ENCODE peak calls at places on chromosomes 12 and 14, in nine cellular contexts. One of them, this sample, is unnamed.

GRCh38 chr12:2411586-2412304 is 359.0 kb downstream of the CACNA1C start:
- DNase-seq in activated CD8-positive, alpha-beta T cell treated with anti-CD3 and anti-CD28 coated beads for 36 hours: no peak
- DNase-seq in stimulated activated CD8-positive, alpha-beta memory T cell treated with anti-CD3 and anti-CD28 coated beads, Interleukin-4, amount 100 ng/mL, for 1 hour: no peak
- DNase-seq in NCI-H1417: no peak
- DNase-seq in hepatic stellate cell: no peak
- DNase-seq in neural crest cell: no peak
- DNase-seq in A549: no peak
- DNase-seq in trophoblast cell: no peak
- DNase-seq in stimulated activated CD4-positive, alpha-beta T cell treated with anti-CD3 and anti-CD28 coated beads, Interleukin-12 subunit alpha, Interleukin-12 subunit beta, amount 100 ng/mL, for 24 hours: no peak
- DNase-seq in this sample: no peak

GRCh38 chr14:75454963-75455546 is 27.2 kb downstream of the JDP2 start:
- DNase-seq in activated CD8-positive, alpha-beta T cell treated with anti-CD3 and anti-CD28 coated beads for 36 hours: no peak
- DNase-seq in stimulated activated CD8-positive, alpha-beta memory T cell treated with anti-CD3 and anti-CD28 coated beads, Interleukin-4, amount 100 ng/mL, for 1 hour: no peak
- DNase-seq in NCI-H1417: peak
- DNase-seq in hepatic stellate cell: peak
- DNase-seq in neural crest cell: no peak
- DNase-seq in A549: peak
- DNase-seq in trophoblast cell: peak
- DNase-seq in stimulated activated CD4-positive, alpha-beta T cell treated with anti-CD3 and anti-CD28 coated beads, Interleukin-12 subunit alpha, Interleukin-12 subunit beta, amount 100 ng/mL, for 24 hours: no peak
- DNase-seq in this sample: no peak

GRCh38 chr12:14278294-14278953 is 87.1 kb upstream of the ATF7IP start:
- DNase-seq in activated CD8-positive, alpha-beta T cell treated with anti-CD3 and anti-CD28 coated beads for 36 hours: no peak
- DNase-seq in stimulated activated CD8-positive, alpha-beta memory T cell treated with anti-CD3 and anti-CD28 coated beads, Interleukin-4, amount 100 ng/mL, for 1 hour: no peak
- DNase-seq in NCI-H1417: no peak
- DNase-seq in hepatic stellate cell: no peak
- DNase-seq in neural crest cell: no peak
- DNase-seq in A549: no peak
- DNase-seq in trophoblast cell: no peak
- DNase-seq in stimulated activated CD4-positive, alpha-beta T cell treated with anti-CD3 and anti-CD28 coated beads, Interleukin-12 subunit alpha, Interleukin-12 subunit beta, amount 100 ng/mL, for 24 hours: no peak
- DNase-seq in this sample: no peak

GRCh38 chr14:51228890-51229289 is 11.2 kb upstream of the TMX1 start:
- DNase-seq in activated CD8-positive, alpha-beta T cell treated with anti-CD3 and anti-CD28 coated beads for 36 hours: no peak
- DNase-seq in stimulated activated CD8-positive, alpha-beta memory T cell treated with anti-CD3 and anti-CD28 coated beads, Interleukin-4, amount 100 ng/mL, for 1 hour: no peak
- DNase-seq in NCI-H1417: peak
- DNase-seq in hepatic stellate cell: no peak
- DNase-seq in neural crest cell: no peak
- DNase-seq in A549: no peak
- DNase-seq in trophoblast cell: no peak
- DNase-seq in stimulated activated CD4-positive, alpha-beta T cell treated with anti-CD3 and anti-CD28 coated beads, Interleukin-12 subunit alpha, Interleukin-12 subunit beta, amount 100 ng/mL, for 24 hours: no peak
- DNase-seq in this sample: no peak

GRCh38 chr12:123389560-123390351 is 5.8 kb downstream of the KMT5A start:
- DNase-seq in activated CD8-positive, alpha-beta T cell treated with anti-CD3 and anti-CD28 coated beads for 36 hours: peak
- DNase-seq in stimulated activated CD8-positive, alpha-beta memory T cell treated with anti-CD3 and anti-CD28 coated beads, Interleukin-4, amount 100 ng/mL, for 1 hour: no peak
- DNase-seq in NCI-H1417: peak
- DNase-seq in hepatic stellate cell: peak
- DNase-seq in neural crest cell: peak
- DNase-seq in A549: no peak
- DNase-seq in trophoblast cell: peak
- DNase-seq in stimulated activated CD4-positive, alpha-beta T cell treated with anti-CD3 and anti-CD28 coated beads, Interleukin-12 subunit alpha, Interleukin-12 subunit beta, amount 100 ng/mL, for 24 hours: no peak
- DNase-seq in this sample: no peak

GRCh38 chr12:62784576-62784975 is 150.4 kb downstream of the PPM1H start:
- DNase-seq in activated CD8-positive, alpha-beta T cell treated with anti-CD3 and anti-CD28 coated beads for 36 hours: no peak
- DNase-seq in stimulated activated CD8-positive, alpha-beta memory T cell treated with anti-CD3 and anti-CD28 coated beads, Interleukin-4, amount 100 ng/mL, for 1 hour: no peak
- DNase-seq in NCI-H1417: no peak
- DNase-seq in hepatic stellate cell: no peak
- DNase-seq in neural crest cell: no peak
- DNase-seq in A549: no peak
- DNase-seq in trophoblast cell: no peak
- DNase-seq in stimulated activated CD4-positive, alpha-beta T cell treated with anti-CD3 and anti-CD28 coated beads, Interleukin-12 subunit alpha, Interleukin-12 subunit beta, amount 100 ng/mL, for 24 hours: no peak
- DNase-seq in this sample: no peak

GRCh38 chr12:96354844-96355534 is 45.2 kb downstream of the CDK17 start:
- DNase-seq in activated CD8-positive, alpha-beta T cell treated with anti-CD3 and anti-CD28 coated beads for 36 hours: no peak
- DNase-seq in stimulated activated CD8-positive, alpha-beta memory T cell treated with anti-CD3 and anti-CD28 coated beads, Interleukin-4, amount 100 ng/mL, for 1 hour: no peak
- DNase-seq in NCI-H1417: no peak
- DNase-seq in hepatic stellate cell: no peak
- DNase-seq in neural crest cell: no peak
- DNase-seq in A549: no peak
- DNase-seq in trophoblast cell: no peak
- DNase-seq in stimulated activated CD4-positive, alpha-beta T cell treated with anti-CD3 and anti-CD28 coated beads, Interleukin-12 subunit alpha, Interleukin-12 subunit beta, amount 100 ng/mL, for 24 hours: no peak
- DNase-seq in this sample: no peak

GRCh38 chr14:57244103-57244502 is 24.6 kb downstream of the EXOC5 start:
- DNase-seq in activated CD8-positive, alpha-beta T cell treated with anti-CD3 and anti-CD28 coated beads for 36 hours: no peak
- DNase-seq in stimulated activated CD8-positive, alpha-beta memory T cell treated with anti-CD3 and anti-CD28 coated beads, Interleukin-4, amount 100 ng/mL, for 1 hour: no peak
- DNase-seq in NCI-H1417: no peak
- DNase-seq in hepatic stellate cell: no peak
- DNase-seq in neural crest cell: no peak
- DNase-seq in A549: no peak
- DNase-seq in trophoblast cell: peak
- DNase-seq in stimulated activated CD4-positive, alpha-beta T cell treated with anti-CD3 and anti-CD28 coated beads, Interleukin-12 subunit alpha, Interleukin-12 subunit beta, amount 100 ng/mL, for 24 hours: no peak
- DNase-seq in this sample: no peak

GRCh38 chr14:89368490-89369477 is 48.2 kb downstream of the FOXN3 start:
- DNase-seq in activated CD8-positive, alpha-beta T cell treated with anti-CD3 and anti-CD28 coated beads for 36 hours: no peak
- DNase-seq in stimulated activated CD8-positive, alpha-beta memory T cell treated with anti-CD3 and anti-CD28 coated beads, Interleukin-4, amount 100 ng/mL, for 1 hour: no peak
- DNase-seq in NCI-H1417: no peak
- DNase-seq in hepatic stellate cell: no peak
- DNase-seq in neural crest cell: no peak
- DNase-seq in A549: no peak
- DNase-seq in trophoblast cell: no peak
- DNase-seq in stimulated activated CD4-positive, alpha-beta T cell treated with anti-CD3 and anti-CD28 coated beads, Interleukin-12 subunit alpha, Interleukin-12 subunit beta, amount 100 ng/mL, for 24 hours: no peak
- DNase-seq in this sample: peak

GRCh38 chr14:22200977-22201605 is 387.9 kb downstream of the DAD1 start:
- DNase-seq in activated CD8-positive, alpha-beta T cell treated with anti-CD3 and anti-CD28 coated beads for 36 hours: peak
- DNase-seq in stimulated activated CD8-positive, alpha-beta memory T cell treated with anti-CD3 and anti-CD28 coated beads, Interleukin-4, amount 100 ng/mL, for 1 hour: no peak
- DNase-seq in NCI-H1417: peak
- DNase-seq in hepatic stellate cell: peak
- DNase-seq in neural crest cell: no peak
- DNase-seq in A549: peak
- DNase-seq in trophoblast cell: peak
- DNase-seq in stimulated activated CD4-positive, alpha-beta T cell treated with anti-CD3 and anti-CD28 coated beads, Interleukin-12 subunit alpha, Interleukin-12 subunit beta, amount 100 ng/mL, for 24 hours: no peak
- DNase-seq in this sample: peak

GRCh38 chr12:43226151-43226550 is 325.9 kb downstream of the ADAMTS20 start:
- DNase-seq in activated CD8-positive, alpha-beta T cell treated with anti-CD3 and anti-CD28 coated beads for 36 hours: no peak
- DNase-seq in stimulated activated CD8-positive, alpha-beta memory T cell treated with anti-CD3 and anti-CD28 coated beads, Interleukin-4, amount 100 ng/mL, for 1 hour: no peak
- DNase-seq in NCI-H1417: no peak
- DNase-seq in hepatic stellate cell: no peak
- DNase-seq in neural crest cell: no peak
- DNase-seq in A549: no peak
- DNase-seq in trophoblast cell: no peak
- DNase-seq in stimulated activated CD4-positive, alpha-beta T cell treated with anti-CD3 and anti-CD28 coated beads, Interleukin-12 subunit alpha, Interleukin-12 subunit beta, amount 100 ng/mL, for 24 hours: no peak
- DNase-seq in this sample: no peak

GRCh38 chr12:57101892-57102695 is 9.1 kb downstream of the STAT6 start:
- DNase-seq in activated CD8-positive, alpha-beta T cell treated with anti-CD3 and anti-CD28 coated beads for 36 hours: no peak
- DNase-seq in stimulated activated CD8-positive, alpha-beta memory T cell treated with anti-CD3 and anti-CD28 coated beads, Interleukin-4, amount 100 ng/mL, for 1 hour: no peak
- DNase-seq in NCI-H1417: no peak
- DNase-seq in hepatic stellate cell: peak
- DNase-seq in neural crest cell: no peak
- DNase-seq in A549: peak
- DNase-seq in trophoblast cell: no peak
- DNase-seq in stimulated activated CD4-positive, alpha-beta T cell treated with anti-CD3 and anti-CD28 coated beads, Interleukin-12 subunit alpha, Interleukin-12 subunit beta, amount 100 ng/mL, for 24 hours: no peak
- DNase-seq in this sample: peak

GRCh38 chr12:53224268-53224896 is 7.6 kb downstream of the RARG start:
- DNase-seq in activated CD8-positive, alpha-beta T cell treated with anti-CD3 and anti-CD28 coated beads for 36 hours: no peak
- DNase-seq in stimulated activated CD8-positive, alpha-beta memory T cell treated with anti-CD3 and anti-CD28 coated beads, Interleukin-4, amount 100 ng/mL, for 1 hour: no peak
- DNase-seq in NCI-H1417: peak
- DNase-seq in hepatic stellate cell: no peak
- DNase-seq in neural crest cell: no peak
- DNase-seq in A549: peak
- DNase-seq in trophoblast cell: no peak
- DNase-seq in stimulated activated CD4-positive, alpha-beta T cell treated with anti-CD3 and anti-CD28 coated beads, Interleukin-12 subunit alpha, Interleukin-12 subunit beta, amount 100 ng/mL, for 24 hours: no peak
- DNase-seq in this sample: peak

GRCh38 chr12:50988871-50989270 is 36.5 kb downstream of the HIGD1C start:
- DNase-seq in activated CD8-positive, alpha-beta T cell treated with anti-CD3 and anti-CD28 coated beads for 36 hours: no peak
- DNase-seq in stimulated activated CD8-positive, alpha-beta memory T cell treated with anti-CD3 and anti-CD28 coated beads, Interleukin-4, amount 100 ng/mL, for 1 hour: no peak
- DNase-seq in NCI-H1417: no peak
- DNase-seq in hepatic stellate cell: no peak
- DNase-seq in neural crest cell: no peak
- DNase-seq in A549: no peak
- DNase-seq in trophoblast cell: no peak
- DNase-seq in stimulated activated CD4-positive, alpha-beta T cell treated with anti-CD3 and anti-CD28 coated beads, Interleukin-12 subunit alpha, Interleukin-12 subunit beta, amount 100 ng/mL, for 24 hours: no peak
- DNase-seq in this sample: no peak

GRCh38 chr12:96658075-96658474 is 168.7 kb downstream of the CFAP54 start:
- DNase-seq in activated CD8-positive, alpha-beta T cell treated with anti-CD3 and anti-CD28 coated beads for 36 hours: no peak
- DNase-seq in stimulated activated CD8-positive, alpha-beta memory T cell treated with anti-CD3 and anti-CD28 coated beads, Interleukin-4, amount 100 ng/mL, for 1 hour: no peak
- DNase-seq in NCI-H1417: no peak
- DNase-seq in hepatic stellate cell: no peak
- DNase-seq in neural crest cell: no peak
- DNase-seq in A549: no peak
- DNase-seq in trophoblast cell: no peak
- DNase-seq in stimulated activated CD4-positive, alpha-beta T cell treated with anti-CD3 and anti-CD28 coated beads, Interleukin-12 subunit alpha, Interleukin-12 subunit beta, amount 100 ng/mL, for 24 hours: no peak
- DNase-seq in this sample: no peak

GRCh38 chr12:55697686-55698085 is 10.0 kb downstream of the ITGA7 start:
- DNase-seq in activated CD8-positive, alpha-beta T cell treated with anti-CD3 and anti-CD28 coated beads for 36 hours: no peak
- DNase-seq in stimulated activated CD8-positive, alpha-beta memory T cell treated with anti-CD3 and anti-CD28 coated beads, Interleukin-4, amount 100 ng/mL, for 1 hour: no peak
- DNase-seq in NCI-H1417: no peak
- DNase-seq in hepatic stellate cell: no peak
- DNase-seq in neural crest cell: no peak
- DNase-seq in A549: no peak
- DNase-seq in trophoblast cell: no peak
- DNase-seq in stimulated activated CD4-positive, alpha-beta T cell treated with anti-CD3 and anti-CD28 coated beads, Interleukin-12 subunit alpha, Interleukin-12 subunit beta, amount 100 ng/mL, for 24 hours: no peak
- DNase-seq in this sample: no peak

GRCh38 chr12:124768462-124769165 is 95.0 kb downstream of the SCARB1 start:
- DNase-seq in activated CD8-positive, alpha-beta T cell treated with anti-CD3 and anti-CD28 coated beads for 36 hours: no peak
- DNase-seq in stimulated activated CD8-positive, alpha-beta memory T cell treated with anti-CD3 and anti-CD28 coated beads, Interleukin-4, amount 100 ng/mL, for 1 hour: no peak
- DNase-seq in NCI-H1417: no peak
- DNase-seq in hepatic stellate cell: no peak
- DNase-seq in neural crest cell: no peak
- DNase-seq in A549: peak
- DNase-seq in trophoblast cell: peak
- DNase-seq in stimulated activated CD4-positive, alpha-beta T cell treated with anti-CD3 and anti-CD28 coated beads, Interleukin-12 subunit alpha, Interleukin-12 subunit beta, amount 100 ng/mL, for 24 hours: no peak
- DNase-seq in this sample: no peak

GRCh38 chr14:72577521-72577920 is 316.4 kb downstream of the DPF3 start:
- DNase-seq in activated CD8-positive, alpha-beta T cell treated with anti-CD3 and anti-CD28 coated beads for 36 hours: no peak
- DNase-seq in stimulated activated CD8-positive, alpha-beta memory T cell treated with anti-CD3 and anti-CD28 coated beads, Interleukin-4, amount 100 ng/mL, for 1 hour: no peak
- DNase-seq in NCI-H1417: no peak
- DNase-seq in hepatic stellate cell: no peak
- DNase-seq in neural crest cell: no peak
- DNase-seq in A549: no peak
- DNase-seq in trophoblast cell: no peak
- DNase-seq in stimulated activated CD4-positive, alpha-beta T cell treated with anti-CD3 and anti-CD28 coated beads, Interleukin-12 subunit alpha, Interleukin-12 subunit beta, amount 100 ng/mL, for 24 hours: no peak
- DNase-seq in this sample: no peak

GRCh38 chr12:93720559-93720958 is 43.4 kb downstream of the CRADD start:
- DNase-seq in activated CD8-positive, alpha-beta T cell treated with anti-CD3 and anti-CD28 coated beads for 36 hours: no peak
- DNase-seq in stimulated activated CD8-positive, alpha-beta memory T cell treated with anti-CD3 and anti-CD28 coated beads, Interleukin-4, amount 100 ng/mL, for 1 hour: no peak
- DNase-seq in NCI-H1417: no peak
- DNase-seq in hepatic stellate cell: no peak
- DNase-seq in neural crest cell: no peak
- DNase-seq in A549: no peak
- DNase-seq in trophoblast cell: no peak
- DNase-seq in stimulated activated CD4-positive, alpha-beta T cell treated with anti-CD3 and anti-CD28 coated beads, Interleukin-12 subunit alpha, Interleukin-12 subunit beta, amount 100 ng/mL, for 24 hours: no peak
- DNase-seq in this sample: no peak

GRCh38 chr12:27462851-27463250 is 16.3 kb downstream of the SMCO2 start:
- DNase-seq in activated CD8-positive, alpha-beta T cell treated with anti-CD3 and anti-CD28 coated beads for 36 hours: no peak
- DNase-seq in stimulated activated CD8-positive, alpha-beta memory T cell treated with anti-CD3 and anti-CD28 coated beads, Interleukin-4, amount 100 ng/mL, for 1 hour: no peak
- DNase-seq in NCI-H1417: no peak
- DNase-seq in hepatic stellate cell: no peak
- DNase-seq in neural crest cell: no peak
- DNase-seq in A549: no peak
- DNase-seq in trophoblast cell: no peak
- DNase-seq in stimulated activated CD4-positive, alpha-beta T cell treated with anti-CD3 and anti-CD28 coated beads, Interleukin-12 subunit alpha, Interleukin-12 subunit beta, amount 100 ng/mL, for 24 hours: no peak
- DNase-seq in this sample: no peak

GRCh38 chr12:91139264-91139663 is 28.0 kb upstream of the LUM start:
- DNase-seq in activated CD8-positive, alpha-beta T cell treated with anti-CD3 and anti-CD28 coated beads for 36 hours: no peak
- DNase-seq in stimulated activated CD8-positive, alpha-beta memory T cell treated with anti-CD3 and anti-CD28 coated beads, Interleukin-4, amount 100 ng/mL, for 1 hour: no peak
- DNase-seq in NCI-H1417: no peak
- DNase-seq in hepatic stellate cell: no peak
- DNase-seq in neural crest cell: no peak
- DNase-seq in A549: no peak
- DNase-seq in trophoblast cell: no peak
- DNase-seq in stimulated activated CD4-positive, alpha-beta T cell treated with anti-CD3 and anti-CD28 coated beads, Interleukin-12 subunit alpha, Interleukin-12 subunit beta, amount 100 ng/mL, for 24 hours: no peak
- DNase-seq in this sample: no peak

GRCh38 chr14:69968151-69968550 is 88.9 kb downstream of the SMOC1 start:
- DNase-seq in activated CD8-positive, alpha-beta T cell treated with anti-CD3 and anti-CD28 coated beads for 36 hours: no peak
- DNase-seq in stimulated activated CD8-positive, alpha-beta memory T cell treated with anti-CD3 and anti-CD28 coated beads, Interleukin-4, amount 100 ng/mL, for 1 hour: no peak
- DNase-seq in NCI-H1417: no peak
- DNase-seq in hepatic stellate cell: no peak
- DNase-seq in neural crest cell: no peak
- DNase-seq in A549: no peak
- DNase-seq in trophoblast cell: no peak
- DNase-seq in stimulated activated CD4-positive, alpha-beta T cell treated with anti-CD3 and anti-CD28 coated beads, Interleukin-12 subunit alpha, Interleukin-12 subunit beta, amount 100 ng/mL, for 24 hours: no peak
- DNase-seq in this sample: no peak

GRCh38 chr14:81441626-81442134 is 41.6 kb upstream of the STON2 start:
- DNase-seq in activated CD8-positive, alpha-beta T cell treated with anti-CD3 and anti-CD28 coated beads for 36 hours: no peak
- DNase-seq in stimulated activated CD8-positive, alpha-beta memory T cell treated with anti-CD3 and anti-CD28 coated beads, Interleukin-4, amount 100 ng/mL, for 1 hour: no peak
- DNase-seq in NCI-H1417: no peak
- DNase-seq in hepatic stellate cell: no peak
- DNase-seq in neural crest cell: no peak
- DNase-seq in A549: no peak
- DNase-seq in trophoblast cell: no peak
- DNase-seq in stimulated activated CD4-positive, alpha-beta T cell treated with anti-CD3 and anti-CD28 coated beads, Interleukin-12 subunit alpha, Interleukin-12 subunit beta, amount 100 ng/mL, for 24 hours: no peak
- DNase-seq in this sample: no peak

GRCh38 chr12:20450591-20450990 is 82.3 kb downstream of the PDE3A start:
- DNase-seq in activated CD8-positive, alpha-beta T cell treated with anti-CD3 and anti-CD28 coated beads for 36 hours: no peak
- DNase-seq in stimulated activated CD8-positive, alpha-beta memory T cell treated with anti-CD3 and anti-CD28 coated beads, Interleukin-4, amount 100 ng/mL, for 1 hour: no peak
- DNase-seq in NCI-H1417: no peak
- DNase-seq in hepatic stellate cell: peak
- DNase-seq in neural crest cell: no peak
- DNase-seq in A549: no peak
- DNase-seq in trophoblast cell: no peak
- DNase-seq in stimulated activated CD4-positive, alpha-beta T cell treated with anti-CD3 and anti-CD28 coated beads, Interleukin-12 subunit alpha, Interleukin-12 subunit beta, amount 100 ng/mL, for 24 hours: no peak
- DNase-seq in this sample: no peak